ENCODE peak calls at places on chromosome 21, in seven cellular contexts. N is HCT116, S is OCI-LY7, B is K562, H is fibroblast of lung, C is IMR-90, K is PC-9. M is an unnamed sample. For H3K36me3 and H4K20me1, the result is how much of the 10 kb centered on the place peaks cover.

GRCh38 chr21:16262109-16262508 is 532.3 kb downstream of the USP25 start:
- DNase-seq in S (no peak), K (no peak), B (no peak), N (no peak), C (no peak), H (no peak), M (no peak)

GRCh38 chr21:43754948-43755781 is 20.9 kb downstream of the CSTB start:
- DNase-seq in N (no peak), K (no peak), B (no peak), H (no peak), S (no peak), C (no peak), M (no peak)

GRCh38 chr21:32278068-32278467 is 781 bp downstream of the MIS18A start:
- DNase-seq in N (no peak), S (peak), B (no peak), C (no peak), K (no peak), H (no peak), M (peak)

GRCh38 chr21:17472592-17473271 is 40.1 kb upstream of the CXADR start:
- DNase-seq in K (no peak), S (no peak), H (no peak), N (no peak), B (no peak), C (no peak), M (no peak)

GRCh38 chr21:42558846-42559245 is 45.2 kb downstream of the SLC37A1 start:
- DNase-seq in B (no peak), H (no peak), C (no peak), N (no peak), S (no peak), K (no peak), M (no peak)

GRCh38 chr21:37665230-37666024 is 250.8 kb downstream of the KCNJ6 start:
- DNase-seq in B (no peak), S (no peak), C (no peak), H (peak), K (no peak), N (no peak), M (peak)

GRCh38 chr21:16193758-16194606 is 464.2 kb downstream of the USP25 start:
- DNase-seq in H (peak), C (peak), K (no peak), S (peak), N (no peak), B (no peak), M (peak)

GRCh38 chr21:42171091-42172053 is 47.6 kb upstream of the ABCG1 start:
- DNase-seq in B (no peak), S (peak), K (peak), H (no peak), C (no peak), N (peak), M (peak)

GRCh38 chr21:42311816-42312625 is 3.2 kb downstream of the TFF3 start:
- DNase-seq in S (no peak), K (no peak), N (no peak), C (no peak), H (no peak), B (no peak), M (no peak)

GRCh38 chr21:16280731-16281130 is 550.9 kb downstream of the USP25 start:
- DNase-seq in N (no peak), S (no peak), C (no peak), K (no peak), B (no peak), H (peak), M (peak)

GRCh38 chr21:41418956-41419680 is 6.9 kb upstream of the MX1 start:
- DNase-seq in C (no peak), H (no peak), N (no peak), K (no peak), B (no peak), S (no peak), M (no peak)

GRCh38 chr21:15533618-15534017 is 196.2 kb upstream of the USP25 start:
- DNase-seq in S (no peak), H (no peak), C (no peak), B (no peak), K (no peak), N (no peak), M (no peak)

GRCh38 chr21:33587792-33588484 is 546 bp downstream of the DONSON start:
- DNase-seq in C (peak), S (peak), N (no peak), B (peak), H (peak), K (no peak), M (peak)

GRCh38 chr21:31873275-31873695 is 465 bp downstream of the HUNK start:
- DNase-seq in N (no peak), B (no peak), C (no peak), H (no peak), S (no peak), K (no peak), M (no peak)

GRCh38 chr21:37903396-37903795 is 12.9 kb downstream of the KCNJ6 start:
- DNase-seq in B (no peak), N (no peak), K (no peak), H (no peak), S (no peak), C (no peak), M (no peak)

GRCh38 chr21:33640697-33641338 is 723 bp downstream of the CRYZL1 start:
- DNase-seq in K (no peak), C (peak), B (no peak), H (peak), N (peak), S (peak), M (peak)

GRCh38 chr21:41168391-41169257 is 664 bp downstream of the BACE2 start:
- DNase-seq in C (peak), N (no peak), S (no peak), H (peak), B (no peak), K (peak), M (peak)

GRCh38 chr21:40846566-40847411 is at the start of gene DSCAM:
- DNase-seq in N (no peak), S (no peak), K (no peak), B (no peak), C (no peak), H (peak), M (no peak)

GRCh38 chr21:14526199-14526598 is 19.9 kb downstream of the SAMSN1 start:
- DNase-seq in S (no peak), N (no peak), H (no peak), K (no peak), C (no peak), B (no peak), M (no peak)

GRCh38 chr21:39388038-39388810 is 39.3 kb upstream of the HMGN1 start:
- DNase-seq in B (peak), K (peak), C (peak), H (peak), N (peak), S (peak), M (peak)

GRCh38 chr21:39392981-39393380 is 44.1 kb upstream of the HMGN1 start:
- DNase-seq in B (no peak), K (no peak), N (no peak), H (no peak), S (no peak), C (no peak), M (no peak)

GRCh38 chr21:39392296-39392695 is 43.4 kb upstream of the HMGN1 start:
- DNase-seq in S (no peak), N (no peak), H (no peak), K (no peak), B (no peak), C (no peak), M (no peak)

GRCh38 chr21:39388811-39389155 is 39.9 kb upstream of the HMGN1 start:
- DNase-seq in K (no peak), H (no peak), C (no peak), N (no peak), B (no peak), S (no peak), M (no peak)

DNA sequence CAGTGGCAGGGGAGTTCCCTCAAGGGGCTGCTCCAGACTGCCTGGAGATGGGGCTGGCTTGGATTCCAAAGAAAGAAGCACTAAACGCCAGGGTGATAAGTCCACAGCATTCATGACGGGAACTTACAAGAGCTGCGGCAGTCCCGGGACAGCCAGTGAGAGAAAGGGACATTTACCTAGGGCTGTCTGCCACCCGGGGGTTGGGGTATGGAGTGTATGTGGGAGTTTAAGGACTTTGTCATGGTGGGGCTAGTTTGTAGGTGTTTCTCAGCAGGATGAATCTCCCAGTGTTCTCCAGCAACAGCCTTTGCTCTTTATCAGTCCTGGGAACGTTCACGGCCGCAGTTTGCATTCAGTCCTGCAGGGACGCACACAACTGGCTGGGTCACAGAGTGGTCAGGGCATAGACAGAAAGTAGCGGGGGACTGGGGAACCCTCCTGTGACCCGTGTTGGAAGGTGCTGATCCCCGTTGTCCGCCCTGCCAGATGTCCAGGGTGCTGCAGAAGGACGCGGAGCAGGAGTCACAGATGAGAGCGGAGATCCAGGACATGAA is 41.4 kb upstream of the HMGN1 start:
- DNase-seq in H (no peak), B (no peak), N (no peak), C (no peak), S (no peak), K (no peak), M (no peak)
- H3K36me3 ChIP-seq in H (under half), B (under half), N (under half), C (under half), S (under half), K (under half), M (under half)

GRCh38 chr21:45282283-45283018 is 5.2 kb downstream of the POFUT2 start:
- DNase-seq in H (no peak), C (no peak), B (no peak), K (no peak), N (no peak), S (no peak), M (no peak)
- H4K20me1 ChIP-seq in H (under half), C (half or more), B (under half), K (under half), N (under half), S (under half), M (under half)

GRCh38 chr21:44943686-44944550 is 4.1 kb downstream of the SLX9 start:
- DNase-seq in K (no peak), H (no peak), C (no peak), N (no peak), B (no peak), S (no peak), M (no peak)
- H3K36me3 ChIP-seq in K (under half), H (under half), C (under half), N (under half), B (half or more), S (half or more), M (under half)

DNA sequence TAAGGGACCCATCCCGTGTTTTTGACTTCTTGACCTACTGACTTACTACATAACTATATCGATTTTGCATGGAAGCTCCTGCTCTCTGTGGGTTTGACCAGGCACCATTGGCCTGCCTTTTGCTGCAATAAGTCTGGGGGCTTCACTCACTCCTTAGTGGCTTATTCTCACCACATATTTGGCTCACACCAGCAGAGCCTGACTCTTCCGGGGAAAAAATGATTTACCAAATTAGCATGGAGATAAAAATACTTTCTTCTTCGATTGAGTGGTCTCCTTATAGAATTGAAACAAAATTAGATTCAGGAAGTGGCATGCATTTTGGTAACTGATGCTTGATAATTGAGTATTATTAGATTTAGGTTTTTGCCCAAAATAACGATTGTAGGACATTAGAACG is 129.7 kb downstream of the RUNX1 start:
- DNase-seq in H (no peak), N (no peak), C (no peak), K (no peak), B (no peak), S (no peak), M (no peak)
- H4K20me1 ChIP-seq in H (under half), N (under half), C (under half), K (under half), B (under half), S (under half), M (under half)

DNA sequence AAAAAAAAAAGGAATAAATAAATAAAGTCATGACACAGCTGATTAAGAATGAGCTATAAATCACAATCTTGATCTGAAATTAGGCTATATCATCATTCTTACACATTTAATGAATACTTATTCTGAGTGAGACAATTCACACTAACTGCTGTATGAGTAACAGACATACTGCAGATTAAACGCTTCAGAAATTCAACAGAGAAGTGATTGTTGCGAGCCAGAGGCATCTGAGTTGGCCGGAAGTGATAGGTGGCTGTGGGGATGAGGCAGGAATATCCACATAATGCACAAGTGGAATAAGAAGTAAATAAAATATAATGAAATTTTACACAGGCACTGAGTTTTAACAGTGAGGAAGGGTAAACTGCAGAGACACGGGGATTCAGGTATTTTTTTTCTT is 142.4 kb downstream of the APP start:
- DNase-seq in N (no peak), S (no peak), C (no peak), H (peak), B (no peak), K (no peak), M (no peak)
- H3K36me3 ChIP-seq in N (under half), S (under half), C (under half), H (under half), B (under half), K (under half), M (under half)

GRCh38 chr21:44858791-44859190 is 14.7 kb downstream of the PTTG1IP start:
- DNase-seq in H (no peak), B (no peak), K (no peak), C (no peak), S (no peak), N (no peak), M (no peak)
- H4K20me1 ChIP-seq in H (under half), B (under half), K (half or more), C (half or more), S (under half), N (under half), M (under half)

DNA sequence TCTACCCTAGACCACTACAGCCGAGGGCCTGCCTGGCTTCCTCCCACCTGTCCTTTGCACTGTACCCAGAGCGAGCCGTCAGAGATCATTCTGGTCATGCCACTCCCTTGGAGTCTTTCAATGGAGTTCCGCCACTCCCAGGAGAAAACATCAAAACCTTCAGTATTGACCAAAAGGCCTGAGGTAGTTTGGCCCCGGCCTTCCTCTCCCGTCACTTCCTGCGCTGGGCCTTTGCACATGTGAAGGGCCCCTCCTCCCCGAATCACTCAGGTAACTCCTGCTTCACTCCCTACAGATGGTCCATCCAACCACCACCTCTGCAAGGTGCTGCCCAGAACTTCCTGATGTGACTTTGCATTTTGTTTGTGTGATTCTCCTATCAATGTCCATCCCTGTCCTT is 26.6 kb downstream of the UBE2G2 start:
- DNase-seq in K (no peak), C (no peak), H (no peak), B (no peak), S (no peak), N (no peak), M (no peak)
- H3K36me3 ChIP-seq in K (under half), C (half or more), H (under half), B (half or more), S (half or more), N (half or more), M (under half)

DNA sequence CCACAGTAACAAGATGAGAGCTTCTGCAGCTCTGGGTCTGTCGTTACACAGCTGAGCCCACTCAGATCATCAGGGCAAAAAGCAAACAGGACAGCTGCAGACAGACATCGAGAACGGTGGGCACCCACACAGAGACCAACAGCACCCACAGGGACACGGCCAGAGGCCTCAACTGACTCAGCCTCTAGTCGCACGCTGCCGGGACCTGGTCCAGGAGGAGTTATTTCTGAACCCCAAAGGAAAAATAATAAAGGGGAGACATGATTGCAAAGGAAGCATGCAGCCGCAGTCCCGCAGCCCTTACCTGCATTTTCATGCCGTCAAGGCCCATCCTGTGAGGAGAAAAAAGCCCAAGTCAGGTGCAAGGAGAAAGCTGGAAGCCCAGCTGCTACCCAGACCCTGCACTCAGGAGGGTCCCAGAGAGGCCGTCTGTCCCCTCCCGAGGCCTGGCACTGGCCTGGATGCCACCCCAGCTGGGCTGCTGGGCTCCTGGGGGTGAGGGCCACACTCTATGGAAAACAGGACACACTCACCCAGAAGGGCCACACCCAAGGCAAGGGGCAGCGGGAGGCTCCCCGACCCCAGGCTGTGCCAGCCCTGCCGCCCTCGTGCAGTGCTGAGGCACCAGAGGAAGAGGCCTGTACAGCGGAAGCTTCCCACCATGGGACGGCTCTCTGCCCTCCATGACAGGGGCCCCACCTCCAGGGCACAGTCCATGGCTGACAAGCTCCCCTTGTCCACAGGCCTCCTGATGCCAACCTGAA is 15.7 kb downstream of the LSS start:
- DNase-seq in K (no peak), S (no peak), C (no peak), H (no peak), B (no peak), N (no peak), M (no peak)
- H4K20me1 ChIP-seq in K (under half), S (under half), C (under half), H (under half), B (under half), N (under half), M (under half)

M was measured in GM23248.